ENCODE peak calls at places on chromosomes 2 and 18, in five cellular contexts. D, B, W, H and R are unnamed samples.

GRCh38 chr2:64220906-64221659 is 76.9 kb upstream of the PELI1 start:
- DNase-seq in D (no peak), B (no peak), W (no peak), H (no peak), R (no peak)

GRCh38 chr2:172095146-172095904 is 7.4 kb downstream of the DLX2 start:
- DNase-seq in D (peak; percentile 68), B (peak; percentile 59), W (peak; percentile 78), H (peak; percentile 89), R (peak; percentile 80)

GRCh38 chr2:174485763-174486613 is 841 bp downstream of the GPR155 start:
- DNase-seq in D (peak; percentile 25), B (peak; percentile 24), W (peak; percentile 76), H (peak; percentile 29), R (peak; percentile 45)

GRCh38 chr2:75765798-75766197 is 55.1 kb upstream of the GCFC2 start:
- DNase-seq in D (no peak), B (no peak), W (no peak), H (no peak), R (no peak)

GRCh38 chr2:218375212-218375611 is 6.9 kb upstream of the SLC11A1 start:
- DNase-seq in D (peak; percentile 33), B (no peak), W (peak; percentile 69), H (peak; percentile 17), R (no peak)

GRCh38 chr2:68253211-68254068 is 1.1 kb upstream of the PPP3R1 start:
- DNase-seq in D (peak; percentile 35), B (peak; percentile 55), W (peak; percentile 30), H (no peak), R (peak; percentile 4)

GRCh38 chr18:51279367-51279984 is 82.0 kb upstream of the MEX3C start:
- DNase-seq in D (no peak), B (no peak), W (no peak), H (no peak), R (no peak)

GRCh38 chr2:169363570-169364150 is 1.3 kb upstream of the LRP2 start:
- DNase-seq in D (no peak), B (peak; percentile 14), W (no peak), H (no peak), R (peak; percentile 20)

GRCh38 chr2:16885027-16885426 is 219.4 kb upstream of the CYRIA start:
- DNase-seq in D (no peak), B (no peak), W (no peak), H (no peak), R (no peak)

GRCh38 chr18:12257996-12258718 is 4.0 kb downstream of the CIDEA start:
- DNase-seq in D (no peak), B (no peak), W (no peak), H (no peak), R (no peak)